ENCODE peak calls at places on chromosomes 12 and 14, in eight cellular contexts. E is OCI-LY7, X is brain microvascular endothelial cell, G is left ventricle myocardium inferior, K is gastrocnemius medialis, D is fibroblast of lung, O is GM23338, W is tibial artery. C is an unnamed sample. For H3K36me3, the result is how much of the 10 kb centered on the place peaks cover.

GRCh38 chr12:52423661-52424503 is 10.3 kb downstream of the KRT75 start:
- DNase-seq in D (no peak), K (no peak), X (no peak), W (no peak), O (no peak), G (no peak), E (no peak), C (no peak)

GRCh38 chr14:101504096-101504948 is 57.0 kb upstream of the DIO3 start:
- DNase-seq in E (no peak), O (no peak), D (no peak), K (no peak), W (peak), G (no peak), X (no peak), C (peak)

GRCh38 chr12:88836156-88836555 is 255.9 kb upstream of the KITLG start:
- DNase-seq in K (no peak), W (no peak), G (no peak), D (no peak), O (no peak), X (no peak), E (no peak), C (no peak)

GRCh38 chr12:15601210-15601800 is 187.9 kb downstream of the EPS8 start:
- DNase-seq in O (no peak), W (no peak), X (peak), D (peak), E (no peak), K (no peak), G (no peak), C (no peak)

GRCh38 chr12:117680311-117680710 is 288.5 kb downstream of the KSR2 start:
- DNase-seq in X (no peak), K (no peak), D (no peak), G (no peak), O (no peak), E (no peak), W (no peak), C (no peak)

GRCh38 chr12:6193853-6194815 is 6.1 kb upstream of the CD9 start:
- DNase-seq in X (no peak), O (peak), D (peak), E (peak), W (no peak), K (no peak), G (no peak), C (no peak)

GRCh38 chr14:77120771-77121743 is 20.5 kb downstream of the ZDHHC22 start:
- DNase-seq in G (no peak), O (no peak), K (no peak), D (no peak), X (no peak), E (peak), W (no peak), C (no peak)

GRCh38 chr14:94051115-94051514 is 25.0 kb downstream of the OTUB2 start:
- DNase-seq in O (peak), D (peak), K (no peak), E (peak), X (peak), W (peak), G (peak), C (no peak)

GRCh38 chr12:48681416-48681737 is 661 bp downstream of the KANSL2 start:
- DNase-seq in E (peak), O (no peak), D (no peak), X (peak), G (no peak), K (no peak), W (no peak), C (no peak)

GRCh38 chr14:92902191-92902590 is 20.8 kb upstream of the CHGA start:
- DNase-seq in G (no peak), X (no peak), O (no peak), E (no peak), K (no peak), D (no peak), W (no peak), C (no peak)

GRCh38 chr12:69163681-69164362 is 75.5 kb upstream of the CPSF6 start:
- DNase-seq in O (no peak), E (no peak), X (no peak), K (no peak), D (no peak), W (no peak), G (no peak), C (no peak)

GRCh38 chr14:99604766-99605298 is 825 bp upstream of the CCDC85C start:
- DNase-seq in O (peak), X (no peak), E (peak), K (no peak), W (peak), G (no peak), D (no peak), C (no peak)

GRCh38 chr14:58637040-58637390 is 747 bp upstream of the DACT1 start:
- DNase-seq in E (no peak), W (peak), O (no peak), G (peak), X (peak), D (peak), K (no peak), C (peak)

GRCh38 chr12:6735448-6736191 is 11.8 kb downstream of the COPS7A start:
- DNase-seq in G (peak), X (peak), D (peak), E (peak), K (peak), O (peak), W (peak), C (peak)

GRCh38 chr12:111775205-111776193 is 8.8 kb downstream of the ALDH2 start:
- DNase-seq in G (peak), O (no peak), E (peak), K (peak), W (peak), D (peak), X (peak), C (peak)

GRCh38 chr14:97824218-97824617 is 1027.0 kb downstream of the VRK1 start:
- DNase-seq in K (no peak), G (no peak), D (no peak), X (no peak), E (peak), O (no peak), W (no peak), C (no peak)

GRCh38 chr12:25503666-25504065 is 49.4 kb downstream of the LMNTD1 start:
- DNase-seq in K (no peak), G (no peak), E (no peak), D (no peak), W (no peak), X (no peak), O (no peak), C (no peak)

GRCh38 chr14:91339606-91340369 is 77.8 kb downstream of the CCDC88C start:
- DNase-seq in E (no peak), X (no peak), D (no peak), K (no peak), W (no peak), G (no peak), O (no peak), C (no peak)

GRCh38 chr14:91341331-91342242 is 76.0 kb downstream of the CCDC88C start:
- DNase-seq in K (no peak), E (no peak), X (no peak), W (no peak), D (no peak), O (no peak), G (no peak), C (no peak)

GRCh38 chr14:91337699-91338335 is 79.8 kb downstream of the CCDC88C start:
- DNase-seq in O (no peak), W (no peak), D (no peak), K (no peak), X (no peak), E (no peak), G (no peak), C (no peak)

GRCh38 chr14:91338369-91338768 is 79.3 kb downstream of the CCDC88C start:
- DNase-seq in G (no peak), K (no peak), X (no peak), E (no peak), O (no peak), W (no peak), D (no peak), C (no peak)

GRCh38 chr14:91339076-91339475 is 78.5 kb downstream of the CCDC88C start:
- DNase-seq in X (no peak), D (no peak), O (no peak), K (no peak), G (no peak), W (no peak), E (no peak), C (no peak)
- H3K36me3 ChIP-seq in X (under half), D (under half), O (under half), K (under half), G (under half), W (under half), E (half or more), C (under half)

GRCh38 chr14:105501504-105502291 is 10.7 kb downstream of the TEDC1 start:
- DNase-seq in K (no peak), W (peak), D (no peak), O (no peak), G (no peak), X (no peak), E (no peak), C (no peak)
- H3K4me3 ChIP-seq in K (no peak), W (no peak), D (no peak), O (no peak), G (no peak), X (no peak), E (no peak), C (no peak)

DNA sequence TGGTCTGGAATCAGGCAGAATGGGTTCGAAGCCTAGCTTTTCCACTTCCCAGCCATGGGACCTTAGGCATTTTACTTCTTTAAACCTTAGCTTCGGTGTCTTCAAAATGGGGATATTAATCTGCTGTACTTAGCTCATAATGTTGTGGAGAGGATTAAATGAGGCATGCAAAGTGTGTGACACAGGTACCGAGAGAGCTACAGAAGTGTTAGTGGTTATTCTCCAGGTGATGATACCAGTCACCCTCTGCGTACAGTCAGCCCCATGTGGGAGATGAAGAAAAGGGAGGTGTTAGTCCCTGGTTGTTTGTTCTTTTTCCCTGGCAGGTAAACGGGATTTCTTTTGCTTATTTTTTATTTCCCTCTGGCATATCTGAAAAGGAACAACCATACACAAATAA is 212.1 kb downstream of the PHLDA1 start:
- DNase-seq in G (no peak), D (no peak), X (no peak), K (no peak), O (no peak), W (no peak), E (no peak), C (no peak)
- H3K27ac ChIP-seq in G (no peak), D (peak), X (no peak), K (no peak), O (no peak), W (no peak), E (no peak), C (no peak)

DNA sequence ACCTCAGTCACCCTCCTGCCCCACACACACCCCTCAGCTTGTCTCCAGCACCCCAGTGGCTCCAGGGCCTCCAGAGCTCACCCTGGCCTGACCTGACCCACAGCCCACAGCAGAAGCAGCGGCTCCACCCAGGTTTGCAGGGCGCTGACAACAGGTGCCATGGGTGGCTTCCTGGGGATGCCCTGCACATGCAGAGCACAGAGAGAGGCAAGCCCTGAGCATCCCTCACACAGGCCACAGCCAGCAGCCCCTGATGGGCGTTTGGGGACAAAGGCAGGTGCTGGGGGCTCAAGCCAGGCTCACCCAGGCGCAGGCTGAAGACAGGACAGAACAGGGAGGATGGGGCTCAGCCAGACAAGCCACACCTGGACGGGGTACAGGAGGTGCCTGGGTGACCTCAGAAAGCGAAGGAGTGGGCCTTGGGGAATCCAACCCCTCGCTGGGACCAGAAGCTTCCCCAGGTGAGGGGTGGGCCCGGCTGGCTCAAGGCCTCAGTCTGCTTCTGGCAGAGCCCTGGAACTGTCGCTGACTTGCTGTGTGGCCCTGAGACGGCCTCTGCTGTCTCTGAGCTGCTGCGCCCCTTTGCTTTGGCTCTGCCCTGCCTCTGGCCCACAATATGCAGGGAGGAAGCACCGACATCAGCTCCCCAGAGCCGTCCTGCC is 10.6 kb downstream of the ARL6IP4 start:
- DNase-seq in O (no peak), G (no peak), W (no peak), E (no peak), X (no peak), K (no peak), D (no peak), C (peak)
- H3K36me3 ChIP-seq in O (under half), G (half or more), W (under half), E (under half), X (under half), K (under half), D (under half), C (under half)